ENCODE peak calls at places on chromosomes 4 and X, in four cellular contexts. I, J, T and P are unnamed samples.
A peak's percentile ranks its signal among the peaks of the same experiment; 100 is the strongest.

GRCh38 chr4:180828455-180829018 is 1414.7 kb upstream of the TENM3 start:
- DNase-seq in T (no peak), I (peak; percentile 25), J (no peak), P (peak; percentile 12)

GRCh38 chrX:63656871-63657580 is 128.0 kb downstream of the ARHGEF9 start:
- DNase-seq in J (no peak), T (no peak), I (no peak), P (no peak)

GRCh38 chr4:6987566-6987920 is 55.6 kb upstream of the TADA2B start:
- DNase-seq in J (no peak), T (no peak), I (no peak), P (no peak)

GRCh38 chr4:103318327-103318726 is 120.2 kb upstream of the CENPE start:
- DNase-seq in J (no peak), I (no peak), T (no peak), P (no peak)

GRCh38 chr4:109559625-109559982 is 442 bp upstream of the MCUB start:
- DNase-seq in J (no peak), I (no peak), T (no peak), P (peak; percentile 33)

GRCh38 chrX:136828830-136829229 is 48.1 kb upstream of the ARHGEF6 start:
- DNase-seq in I (no peak), T (no peak), J (no peak), P (no peak)

GRCh38 chrX:33149085-33149484 is 62.3 kb downstream of the DMD start:
- DNase-seq in I (no peak), T (no peak), J (no peak), P (no peak)

GRCh38 chr4:105058177-105058812 is 88.4 kb upstream of the TET2 start:
- DNase-seq in I (no peak), J (peak; percentile 58), T (peak; percentile 6), P (no peak)

GRCh38 chr4:99165978-99166377 is 21.9 kb upstream of the ADH4 start:
- DNase-seq in T (no peak), I (no peak), J (no peak), P (no peak)

GRCh38 chr4:185504098-185505047 is 30.9 kb downstream of the PDLIM3 start:
- DNase-seq in T (peak; percentile 55), J (no peak), I (peak; percentile 95), P (no peak)

GRCh38 chr4:27176400-27176799 is 315.8 kb downstream of the STIM2 start:
- DNase-seq in T (peak; percentile 7), I (peak; percentile 14), J (no peak), P (peak; percentile 7)

GRCh38 chr4:177728361-177729152 is 286.3 kb upstream of the AGA start:
- DNase-seq in T (no peak), J (no peak), I (peak; percentile 2), P (no peak)

GRCh38 chrX:9476810-9477575 is 12.1 kb downstream of the TBL1X start:
- DNase-seq in T (no peak), I (peak; percentile 64), J (no peak), P (no peak)

GRCh38 chrX:107709266-107709795 is 66.3 kb downstream of the TSC22D3 start:
- DNase-seq in J (no peak), I (no peak), T (no peak), P (no peak)

GRCh38 chr4:118969359-118969758 is 80.7 kb downstream of the SYNPO2 start:
- DNase-seq in I (peak; percentile 11), J (no peak), T (peak; percentile 13), P (peak; percentile 42)

GRCh38 chr4:101018836-101019235 is 328.5 kb downstream of the PPP3CA start:
- DNase-seq in T (no peak), J (peak; percentile 90), I (no peak), P (no peak)

GRCh38 chrX:120200851-120201250 is 42.4 kb downstream of the RHOXF2 start:
- DNase-seq in J (no peak), I (no peak), T (no peak), P (no peak)

GRCh38 chr4:168619266-168619631 is 122.4 kb downstream of the PALLD start:
- DNase-seq in I (no peak), T (no peak), J (no peak), P (no peak)

GRCh38 chrX:72358313-72358712 is 52.6 kb upstream of the CITED1 start:
- DNase-seq in J (no peak), I (no peak), T (no peak), P (no peak)

GRCh38 chrX:154097003-154097596 is 417 bp downstream of the MECP2 start:
- DNase-seq in T (peak; percentile 94), I (peak; percentile 58), J (no peak), P (peak; percentile 87)

GRCh38 chr4:107693132-107693531 is 26.9 kb downstream of the PAPSS1 start:
- DNase-seq in T (no peak), J (no peak), I (no peak), P (no peak)

GRCh38 chrX:77527233-77528001 is 80.2 kb downstream of the FGF16 start:
- DNase-seq in J (no peak), T (peak; percentile 74), I (no peak), P (no peak)

GRCh38 chr4:151627491-151627890 is 133.3 kb downstream of the GATB start:
- DNase-seq in T (no peak), I (no peak), J (no peak), P (no peak)

DNA sequence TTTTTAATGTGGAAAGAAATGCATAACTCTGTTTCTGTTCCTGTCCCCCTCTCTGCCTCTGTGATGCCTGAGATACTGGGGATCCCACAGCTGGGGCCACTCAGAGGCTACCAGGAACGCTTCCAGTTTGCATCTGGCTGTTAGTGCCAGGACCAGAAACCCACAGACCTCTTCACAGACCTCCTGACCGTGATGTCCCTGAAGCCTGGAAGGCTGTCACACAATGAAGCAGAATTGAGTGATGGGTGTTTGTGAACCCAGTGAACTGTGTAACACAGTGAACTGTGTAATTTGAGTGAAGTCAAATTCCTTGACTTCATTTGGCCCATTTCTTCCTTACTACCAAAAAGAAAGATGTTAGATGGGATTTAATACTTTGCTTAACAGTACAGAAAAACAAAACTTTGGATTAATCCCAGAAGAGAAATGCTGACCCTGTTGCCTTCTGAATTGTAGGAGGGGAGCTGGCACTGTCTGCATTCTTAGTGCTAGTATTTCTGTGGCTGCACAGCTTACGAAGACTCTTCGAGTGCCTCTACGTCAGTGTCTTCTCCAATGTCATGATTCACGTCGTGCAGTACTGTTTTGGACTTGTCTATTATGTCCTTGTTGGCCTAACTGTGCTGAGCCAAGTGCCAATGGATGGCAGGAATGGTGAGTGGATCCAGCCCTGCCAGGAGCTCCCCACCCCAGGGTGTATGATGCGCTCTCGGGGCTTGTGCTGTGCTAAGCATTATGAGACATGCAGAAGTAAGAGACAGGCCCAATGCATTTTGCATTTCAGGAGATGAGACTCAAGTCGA is 17.8 kb downstream of the SRD5A3 start:
- DNase-seq in I (no peak), T (no peak), J (no peak), P (no peak)
- TF ChIP-seq FOXK2 in I (no peak), T (no peak), J (no peak), P (no peak)

DNA sequence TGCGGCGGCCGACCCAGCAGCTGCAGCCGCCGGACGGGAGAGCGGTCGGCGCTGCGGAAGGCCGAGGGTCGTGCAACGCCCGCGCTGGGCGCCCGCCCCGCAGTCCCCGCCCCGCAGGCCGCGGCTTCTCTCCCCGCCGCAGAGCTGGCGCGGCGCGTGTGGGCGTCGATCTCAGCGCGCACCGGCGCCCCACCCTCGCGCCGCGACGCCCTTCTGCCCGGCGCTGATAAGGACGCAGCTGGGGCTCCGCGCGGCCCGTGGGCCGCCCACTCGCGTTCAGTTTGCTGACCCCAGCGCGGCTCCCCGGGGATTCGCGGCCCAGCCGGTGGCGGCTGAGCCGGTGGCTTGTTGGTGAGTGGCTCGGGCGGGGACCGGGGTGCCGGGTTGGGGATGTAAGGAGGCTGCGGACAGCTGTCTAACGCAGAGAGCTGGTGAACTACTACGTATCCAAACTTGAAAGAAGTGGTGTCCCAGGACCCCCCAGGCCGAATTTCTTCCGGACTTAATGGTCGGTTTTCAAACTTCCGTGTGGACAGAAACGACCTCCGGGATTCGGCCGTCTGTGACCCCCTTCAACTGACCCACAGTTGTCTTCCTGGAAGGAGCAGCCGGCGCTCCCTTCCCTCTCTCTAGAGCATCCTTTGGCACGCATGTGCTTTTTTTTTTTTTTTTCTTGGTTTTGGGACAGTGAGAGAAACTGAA is 1.6 kb downstream of the FHDC1 start:
- DNase-seq in T (peak; percentile 78), J (no peak), I (no peak), P (peak; percentile 50)
- TF ChIP-seq SP1 in T (no peak), J (no peak), I (no peak), P (no peak)

GRCh38 chr4:89821612-89822011 is 15.3 kb downstream of the SNCA start:
- DNase-seq in I (no peak), T (no peak), J (no peak), P (no peak)

GRCh38 chr4:89823416-89823815 is 13.5 kb downstream of the SNCA start:
- DNase-seq in I (no peak), J (no peak), T (no peak), P (no peak)

GRCh38 chr4:89814362-89814761 is 22.6 kb downstream of the SNCA start:
- DNase-seq in I (no peak), T (no peak), J (no peak), P (no peak)

GRCh38 chr4:89820005-89820404 is 17.0 kb downstream of the SNCA start:
- DNase-seq in J (no peak), T (no peak), I (no peak), P (no peak)
- TF ChIP-seq BHLHE40 in J (no peak), T (no peak), I (no peak), P (no peak)

DNA sequence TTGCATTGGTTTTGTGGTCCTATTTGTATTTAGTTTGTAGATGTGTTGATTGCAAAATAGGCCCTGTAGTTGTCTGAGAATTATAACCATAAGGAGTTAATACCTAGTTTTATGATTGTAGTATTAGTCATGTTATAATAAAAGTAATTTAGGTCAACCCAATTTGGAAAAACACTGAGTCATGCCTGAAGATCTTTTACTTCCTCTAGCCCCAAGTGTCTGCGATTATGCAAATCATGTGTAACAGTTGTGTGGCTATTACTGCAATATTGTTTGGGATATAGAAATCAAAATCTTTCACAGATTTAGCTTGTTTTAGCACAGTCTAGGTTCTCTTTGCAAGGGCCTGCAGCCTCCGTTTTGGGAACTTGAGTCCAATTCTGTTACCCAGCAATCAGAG is 12.6 kb downstream of the SRD5A3 start:
- DNase-seq in J (peak; percentile 5), T (peak; percentile 44), I (no peak), P (no peak)
- TF ChIP-seq FOXK2 in J (no peak), T (no peak), I (no peak), P (no peak)

DNA sequence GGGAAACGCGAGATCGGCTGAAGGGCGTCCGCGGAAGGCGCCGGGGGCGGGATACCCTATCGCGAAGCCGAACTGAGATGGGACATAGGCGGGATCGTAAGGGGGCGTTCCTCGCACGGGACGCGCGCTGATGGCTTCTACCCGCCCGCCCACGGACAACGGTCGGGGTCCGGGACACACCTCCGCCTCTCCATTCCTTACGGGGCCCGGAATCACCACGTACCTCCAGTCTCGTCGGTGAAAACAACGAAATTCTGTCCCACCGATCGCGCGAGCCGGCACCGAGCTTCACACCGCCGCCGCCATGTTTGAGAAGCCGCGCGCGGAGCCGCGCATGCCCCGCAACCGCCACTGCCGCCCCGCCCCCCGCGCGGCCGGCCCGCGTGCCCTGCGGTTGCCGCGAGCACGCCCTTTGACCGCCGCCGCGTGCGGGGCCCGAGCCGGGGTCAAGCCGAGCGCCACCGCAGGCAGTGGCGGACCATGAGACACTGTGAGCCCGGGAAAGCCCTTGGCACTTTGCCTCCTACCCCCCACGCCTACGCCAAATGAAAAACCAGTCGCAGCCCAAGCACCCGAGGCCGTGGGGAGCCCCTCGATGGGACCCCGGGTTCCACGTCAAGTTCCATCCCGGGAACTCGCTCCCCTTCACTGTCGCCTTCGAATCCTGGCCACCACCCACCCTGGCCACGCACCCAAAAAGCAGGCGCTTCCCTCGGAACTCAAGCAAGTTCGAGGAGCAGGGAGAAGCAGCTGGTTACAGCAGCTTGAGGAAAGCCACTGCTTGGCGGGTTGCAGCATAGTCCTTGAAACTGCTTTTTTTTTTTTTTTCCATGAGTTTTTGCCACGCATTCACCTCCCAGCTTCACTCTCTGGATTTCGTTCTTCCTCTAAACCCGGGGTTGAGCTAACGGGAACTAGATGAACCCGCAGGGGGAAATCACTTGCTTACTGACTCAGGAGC is at the start of gene SCML2:
- DNase-seq in T (peak; percentile 71), J (no peak), I (peak; percentile 5), P (peak; percentile 42)
- TF ChIP-seq SP1 in T (no peak), J (no peak), I (no peak), P (no peak)